ENCODE peak calls at places on chromosomes 6 and 20, in six cellular contexts. E is endodermal cell; P is substantia nigra; Q is right lobe of liver; B is transverse colon; D is CD8-positive, alpha-beta T cell. U is an unnamed sample.

GRCh38 chr20:54126809-54127655 is 46.8 kb downstream of the CYP24A1 start:
- DNase-seq in B (no peak), D (no peak), Q (no peak), E (no peak), P (no peak), U (no peak)

GRCh38 chr6:31888281-31889258 is 8.9 kb downstream of the EHMT2 start:
- DNase-seq in E (peak), Q (peak), P (no peak), B (peak), D (peak), U (peak)

GRCh38 chr6:42045538-42046460 is 4.5 kb upstream of the TAF8 start:
- DNase-seq in Q (peak), D (peak), P (peak), B (peak), E (peak), U (peak)

GRCh38 chr6:30364591-30364990 is 19.6 kb downstream of the RPP21 start:
- DNase-seq in P (no peak), E (peak), D (no peak), Q (no peak), B (no peak), U (no peak)

GRCh38 chr6:99563056-99563723 is 5.3 kb downstream of the CCNC start:
- DNase-seq in E (no peak), P (no peak), D (no peak), B (no peak), Q (no peak), U (no peak)

GRCh38 chr6:56649782-56650181 is 7.1 kb upstream of the DST start:
- DNase-seq in P (no peak), Q (no peak), B (no peak), E (no peak), D (no peak), U (no peak)

GRCh38 chr20:64035933-64036345 is at the start of gene C20orf204:
- DNase-seq in D (no peak), E (peak), P (no peak), Q (no peak), B (no peak), U (no peak)

GRCh38 chr6:14265049-14266021 is 147.8 kb downstream of the CD83 start:
- DNase-seq in P (no peak), B (no peak), E (no peak), D (no peak), Q (no peak), U (no peak)

GRCh38 chr6:46959419-46959818 is 37.7 kb upstream of the ADGRF5 start:
- DNase-seq in D (no peak), B (no peak), P (no peak), E (no peak), Q (no peak), U (no peak)

GRCh38 chr6:7589221-7589620 is 777 bp upstream of the SNRNP48 start:
- DNase-seq in P (no peak), E (no peak), D (no peak), Q (no peak), B (no peak), U (no peak)

GRCh38 chr6:141024526-141024925 is 1108.2 kb upstream of the GJE1 start:
- DNase-seq in Q (no peak), P (no peak), D (no peak), E (no peak), B (no peak), U (no peak)

DNA sequence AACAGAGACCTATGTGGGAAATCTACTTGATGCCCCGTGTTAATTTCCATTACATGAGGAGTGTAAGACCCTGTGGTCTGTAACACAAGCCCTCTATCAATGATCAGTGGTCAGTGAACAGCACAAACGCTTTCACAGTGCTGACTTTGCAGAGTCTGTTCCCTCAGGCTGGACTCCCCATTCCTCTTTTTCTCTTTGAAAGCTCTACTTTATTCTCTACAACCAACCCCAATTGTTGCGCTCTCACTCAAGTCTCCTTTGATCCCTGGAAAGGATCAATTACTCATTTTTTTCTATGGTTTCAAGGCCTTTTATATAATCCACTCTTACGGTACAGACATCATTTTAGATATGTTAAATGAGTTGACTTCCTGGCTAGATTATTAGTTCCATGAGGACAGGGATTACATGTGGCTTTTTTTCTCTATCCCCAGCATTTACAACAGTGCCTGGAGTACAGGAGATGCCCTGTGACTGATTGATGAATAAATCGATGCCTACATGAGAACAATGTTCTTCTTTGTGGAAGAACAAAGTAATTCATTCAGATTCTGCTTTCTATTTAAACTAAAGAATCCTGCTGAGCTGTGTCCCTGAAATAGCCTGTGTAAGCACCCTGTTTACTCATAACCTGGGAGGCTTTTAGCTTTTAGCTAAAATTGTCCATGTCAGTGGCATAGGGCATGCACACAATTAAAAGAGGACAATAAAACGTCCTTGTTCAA is 125.3 kb upstream of the BTBD3 start:
- DNase-seq in B (no peak), Q (no peak), D (no peak), E (no peak), P (no peak), U (no peak)
- H3K27ac ChIP-seq in B (no peak), Q (no peak), D (no peak), E (peak), P (peak), U (no peak)

DNA sequence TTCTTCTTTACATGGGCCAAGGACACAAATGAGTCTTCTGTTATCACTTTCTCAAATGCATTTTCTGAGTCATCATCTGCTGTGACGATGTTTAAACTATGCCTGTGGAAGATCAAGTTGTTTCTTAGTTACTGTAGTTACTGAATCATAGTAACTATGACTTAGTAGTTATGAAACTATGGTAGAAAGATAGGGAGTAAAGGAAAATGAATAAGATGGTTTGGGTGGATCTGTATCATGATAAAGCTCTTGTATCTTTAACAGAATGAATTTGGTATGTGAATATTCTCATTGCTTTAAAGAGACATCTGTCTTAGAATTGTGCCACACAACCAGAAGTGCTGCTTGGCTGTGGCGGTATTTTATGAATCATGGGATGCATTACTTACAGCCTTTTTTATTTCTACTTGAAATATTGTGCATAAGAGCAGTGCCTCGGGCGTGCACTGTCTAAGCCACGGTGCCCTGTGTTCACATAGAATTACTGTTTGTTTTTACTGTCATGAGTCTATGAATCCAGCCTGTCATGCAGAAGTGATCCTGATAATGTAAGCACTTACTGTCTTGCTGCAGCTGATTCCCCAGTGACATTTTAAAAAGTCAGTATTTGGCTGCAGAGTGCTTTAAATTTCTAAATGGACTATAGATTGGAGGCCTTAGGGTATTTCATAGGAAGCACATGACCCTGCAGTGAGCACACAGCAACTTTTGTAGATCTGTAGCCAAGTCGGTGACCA is 215.2 kb downstream of the TMEM242 start:
- DNase-seq in Q (no peak), B (no peak), E (no peak), P (no peak), D (no peak), U (no peak)
- H3K27ac ChIP-seq in Q (no peak), B (peak), E (no peak), P (no peak), D (no peak), U (no peak)

DNA sequence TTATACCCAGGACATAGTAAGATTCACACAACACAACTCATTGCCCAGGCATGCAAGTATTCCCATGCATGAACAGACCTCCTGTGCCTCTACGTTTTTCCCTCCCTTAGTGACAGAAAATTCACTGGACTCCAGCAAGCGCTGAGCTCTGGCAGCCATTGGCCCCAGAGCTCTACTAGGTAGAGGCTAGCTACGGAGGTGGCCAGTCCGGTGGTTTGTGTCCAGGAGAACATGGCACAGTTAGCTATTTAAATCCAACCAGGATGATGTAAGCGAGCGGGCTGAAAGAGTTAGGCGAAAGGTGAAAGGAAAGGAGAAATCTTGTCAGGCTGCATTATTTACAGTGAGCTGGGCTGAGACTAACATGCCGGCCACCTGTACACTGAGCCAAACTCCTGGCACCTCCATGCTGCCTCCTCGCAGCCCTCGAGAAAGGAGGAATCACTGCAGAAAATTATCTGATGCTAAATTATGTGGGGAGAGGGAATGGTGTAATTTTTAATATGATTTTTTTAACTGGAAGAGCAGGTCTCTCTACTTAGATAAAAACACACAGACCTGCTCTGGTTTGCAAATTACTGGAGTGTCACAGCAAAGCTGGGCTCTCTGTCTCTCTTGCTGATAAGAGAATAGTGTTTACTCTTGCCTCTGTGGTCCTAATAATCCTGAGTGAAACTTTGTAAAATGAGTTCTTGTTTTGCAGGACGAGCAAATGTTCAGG is 50.1 kb upstream of the ARMC2 start:
- DNase-seq in B (no peak), P (no peak), D (no peak), Q (peak), E (no peak), U (no peak)
- H3K27ac ChIP-seq in B (no peak), P (peak), D (no peak), Q (no peak), E (no peak), U (peak)

DNA sequence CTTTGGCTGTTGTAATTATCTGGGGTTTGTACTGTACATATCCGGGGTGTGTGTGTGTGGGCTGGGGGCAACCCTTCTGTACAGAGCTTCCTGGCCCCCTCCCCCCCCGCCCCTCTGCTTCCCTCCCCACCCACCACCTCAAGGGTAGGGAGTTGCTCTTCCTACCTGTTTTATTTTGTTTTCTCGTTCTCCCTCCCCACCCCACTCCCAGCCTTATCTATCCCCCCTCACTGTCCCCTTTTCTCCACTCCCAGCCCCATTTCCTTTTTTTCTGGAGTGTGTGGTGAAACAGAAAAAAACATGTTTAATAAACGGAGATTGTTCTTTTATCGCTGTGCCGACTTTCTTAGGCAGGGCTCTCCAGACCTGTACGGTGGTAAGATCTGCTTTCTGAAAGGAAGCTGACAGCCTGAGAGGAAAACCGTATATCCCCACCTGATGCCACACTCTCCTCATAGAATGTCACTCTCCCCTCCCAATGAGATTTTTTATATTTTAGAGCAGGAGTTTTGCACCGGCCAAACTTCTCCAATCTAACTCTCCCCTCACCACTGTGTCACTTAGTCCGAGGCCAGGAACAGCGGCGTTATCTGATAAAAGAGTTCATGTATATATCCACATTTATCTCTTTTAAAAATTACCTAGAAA is 891 bp upstream of the ZBTB9 start:
- DNase-seq in Q (no peak), D (no peak), B (no peak), E (no peak), P (no peak), U (no peak)
- H3K27ac ChIP-seq in Q (peak), D (peak), B (peak), E (no peak), P (peak), U (peak)

DNA sequence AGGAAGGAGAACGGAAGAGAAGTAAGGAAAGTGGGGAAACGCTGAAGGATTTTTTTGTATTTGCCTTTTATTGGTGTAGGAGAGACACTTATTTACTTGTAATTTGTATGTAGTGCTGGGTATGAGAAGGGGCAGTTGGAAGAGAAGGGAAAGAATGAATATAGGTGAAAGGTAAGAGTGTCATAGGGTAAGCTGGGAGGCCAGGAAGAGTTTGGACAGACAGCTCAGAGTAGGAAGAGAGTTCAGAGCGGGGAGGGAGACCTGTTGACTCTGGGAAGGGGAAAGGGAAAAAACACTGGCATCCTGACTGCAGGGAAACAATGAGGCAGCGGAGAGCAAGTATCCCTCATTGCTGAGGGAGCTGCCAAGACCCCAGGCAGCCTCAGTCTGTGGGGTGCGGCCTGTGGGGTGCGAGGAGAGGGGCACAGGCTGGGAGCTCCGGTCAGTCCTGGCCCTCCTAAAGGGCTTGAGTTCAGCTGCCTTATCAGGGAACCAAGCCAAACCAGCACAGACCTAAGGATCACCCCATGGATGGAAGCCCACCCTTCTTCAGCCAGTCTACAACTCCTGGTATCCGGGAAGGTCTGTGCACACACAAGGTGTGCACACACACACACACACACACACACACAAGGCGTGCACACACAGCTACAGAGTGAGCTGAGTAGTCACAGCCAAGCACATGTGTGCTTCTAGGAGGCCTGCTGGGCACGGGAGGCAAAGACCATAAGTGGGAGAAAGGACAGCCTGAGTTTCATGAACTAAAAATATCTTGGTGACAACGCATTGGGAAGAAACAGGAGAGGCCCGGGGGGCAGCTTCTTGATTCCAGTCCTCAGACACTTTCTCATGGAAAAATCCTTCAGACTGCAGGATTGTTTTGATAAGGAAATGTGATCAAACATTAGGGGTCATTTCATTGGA is 2.9 kb downstream of the TRAF3IP2 start:
- DNase-seq in P (no peak), Q (peak), E (no peak), B (peak), D (no peak), U (no peak)
- H3K27ac ChIP-seq in P (peak), Q (peak), E (no peak), B (peak), D (no peak), U (peak)

GRCh38 chr6:3571836-3572235 is 115.0 kb upstream of the SLC22A23 start:
- DNase-seq in D (no peak), P (no peak), B (no peak), Q (no peak), E (no peak), U (no peak)
- H3K27ac ChIP-seq in D (no peak), P (no peak), B (no peak), Q (no peak), E (no peak), U (no peak)

DNA sequence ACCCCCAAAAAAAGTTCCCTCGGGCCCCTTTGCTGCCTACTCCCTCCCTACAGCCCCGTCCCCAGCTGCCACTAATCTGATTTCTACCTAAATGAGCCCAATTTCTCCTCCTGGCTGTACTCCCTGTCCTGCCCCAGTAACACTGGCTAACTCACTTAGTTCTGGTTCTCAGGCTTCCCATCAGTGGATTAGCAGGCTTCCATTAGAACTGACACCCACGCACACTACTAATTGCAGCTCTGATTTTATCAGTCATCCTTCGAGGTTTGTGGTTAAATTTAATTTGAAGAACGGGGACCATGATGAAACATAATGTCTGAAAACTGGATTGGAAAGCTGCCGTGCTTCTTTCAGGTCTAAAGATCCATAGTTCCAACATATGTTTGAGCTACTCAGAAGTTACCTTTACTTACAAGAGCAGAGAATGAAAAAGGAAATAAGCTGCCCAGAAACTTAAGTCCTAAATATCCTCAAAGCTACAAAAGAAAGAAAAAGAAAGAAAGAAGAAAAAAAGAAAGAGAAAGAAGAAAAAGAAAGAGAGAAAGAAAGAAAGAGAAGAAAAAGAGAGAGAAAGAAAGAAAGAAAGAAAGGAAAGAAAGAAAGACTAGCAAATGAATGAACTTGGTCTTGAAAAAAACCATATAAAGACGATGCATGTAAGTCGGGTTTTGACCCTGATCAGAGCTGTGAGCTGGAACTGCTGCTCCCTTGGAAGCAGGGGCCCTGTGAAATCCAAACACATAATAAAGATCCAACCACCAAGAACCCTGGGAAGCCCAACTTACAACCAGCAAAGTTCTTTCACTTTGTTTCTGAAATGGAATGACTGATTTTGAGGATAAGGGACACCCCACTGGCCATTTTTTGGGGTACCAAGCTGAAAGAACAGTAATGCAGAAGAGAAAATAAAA is 51.7 kb downstream of the CNKSR3 start:
- DNase-seq in D (no peak), Q (no peak), P (no peak), B (no peak), E (no peak), U (no peak)
- H3K27ac ChIP-seq in D (no peak), Q (no peak), P (no peak), B (peak), E (no peak), U (no peak)

DNA sequence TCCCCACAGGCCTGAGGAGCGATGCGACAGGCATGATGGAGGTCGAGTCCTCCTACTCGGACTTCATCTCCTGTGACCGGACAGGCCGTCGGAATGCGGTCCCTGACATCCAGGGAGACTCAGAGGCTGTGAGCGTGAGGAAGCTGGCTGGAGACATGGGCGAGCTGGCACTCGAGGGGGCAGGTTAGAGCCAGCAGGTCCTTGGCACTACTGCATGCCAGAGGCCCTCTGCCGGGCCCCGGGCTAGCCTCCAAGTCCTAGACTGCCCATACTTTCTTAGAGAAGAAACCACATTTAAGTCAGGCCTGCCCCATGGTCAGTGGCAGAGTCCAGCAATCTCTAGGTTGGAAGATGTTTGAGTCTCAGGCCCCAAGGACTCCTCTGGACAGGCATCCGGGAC is 32.1 kb downstream of the PKIG start:
- DNase-seq in Q (no peak), E (no peak), B (no peak), D (no peak), P (peak), U (no peak)
- H3K27ac ChIP-seq in Q (no peak), E (peak), B (peak), D (peak), P (peak), U (peak)